ENCODE peak calls at places on chromosomes 5 and 9, in eight cellular contexts. R is stimulated activated CD4-positive, alpha-beta T cell treated with anti-CD3 and anti-CD28 coated beads, Interleukin-15, amount 100 ng/mL, for 24 hours; A is WTC11; S is DMS153; D is NB4; Q is AG04449; H is ureter; M is NCI-H1930. P is an unnamed sample.

GRCh38 chr5:145988993-145989392 is 52.6 kb downstream of the SH3RF2 start:
- DNase-seq in R (no peak), A (no peak), S (no peak), D (no peak), Q (no peak), H (no peak), M (no peak), P (no peak)

GRCh38 chr9:107890921-107891465 is 401.4 kb upstream of the KLF4 start:
- DNase-seq in R (no peak), A (no peak), S (no peak), D (no peak), Q (no peak), H (no peak), M (no peak), P (no peak)

GRCh38 chr9:20683351-20684034 is 566 bp upstream of the FOCAD start:
- DNase-seq in R (peak), A (no peak), S (no peak), D (peak), Q (no peak), H (peak), M (no peak), P (peak)

GRCh38 chr5:91938441-91938840 is 555.3 kb upstream of the ARRDC3 start:
- DNase-seq in R (no peak), A (no peak), S (no peak), D (no peak), Q (no peak), H (no peak), M (no peak), P (no peak)

GRCh38 chr5:71974622-71975021 is 132.7 kb upstream of the MAP1B start:
- DNase-seq in R (no peak), A (no peak), S (no peak), D (no peak), Q (no peak), H (no peak), M (no peak), P (no peak)

GRCh38 chr5:128121679-128122078 is 38.1 kb downstream of the SLC12A2 start:
- DNase-seq in R (no peak), A (no peak), S (no peak), D (no peak), Q (no peak), H (no peak), M (no peak), P (no peak)

GRCh38 chr9:93893899-93894690 is 61.1 kb downstream of the BARX1 start:
- DNase-seq in R (no peak), A (no peak), S (peak), D (no peak), Q (no peak), H (peak), M (no peak), P (no peak)

GRCh38 chr5:127041571-127041970 is 11.2 kb upstream of the MARCHF3 start:
- DNase-seq in R (no peak), A (no peak), S (no peak), D (no peak), Q (no peak), H (no peak), M (no peak), P (no peak)

GRCh38 chr9:78262655-78263054 is 26.8 kb downstream of the CEP78 start:
- DNase-seq in R (no peak), A (no peak), S (no peak), D (no peak), Q (no peak), H (no peak), M (no peak), P (no peak)